ENCODE peak calls at places on chromosomes 1 and 21, in ten cellular contexts. H is psoas muscle; N is mucosa of gallbladder; S is WERI-Rb-1; W is NCI-H1105 treated with DMSO at 0.1 percent for 48 hours; Z is activated CD8-positive, alpha-beta memory T cell treated with anti-CD3 and anti-CD28 coated beads for 24 hours; V is pancreas; Y is activated naive CD4-positive, alpha-beta T cell; U is KG1; A is CD4-positive, alpha-beta T cell. B is an unnamed sample.

GRCh38 chr1:247077768-247078314 is 770 bp downstream of the ZNF670 start:
- DNase-seq in Z (no peak), U (no peak), V (no peak), H (no peak), N (no peak), A (no peak), S (no peak), Y (no peak), W (peak), B (no peak)

GRCh38 chr1:20400341-20401177 is 85.5 kb downstream of the CAMK2N1 start:
- DNase-seq in N (no peak), H (no peak), S (no peak), A (no peak), U (no peak), Z (no peak), W (no peak), V (no peak), Y (no peak), B (no peak)

GRCh38 chr1:109799445-109799844 is 35.7 kb upstream of the EPS8L3 start:
- DNase-seq in S (no peak), N (no peak), H (no peak), V (no peak), W (no peak), Z (no peak), Y (no peak), A (no peak), U (no peak), B (no peak)

GRCh38 chr1:171741872-171742576 is at the start of gene VAMP4:
- DNase-seq in U (peak), S (peak), V (peak), Y (peak), H (peak), N (peak), A (peak), W (peak), Z (peak), B (peak)

GRCh38 chr1:196409586-196409985 is 198.7 kb downstream of the KCNT2 start:
- DNase-seq in A (no peak), N (no peak), S (no peak), U (no peak), Z (no peak), H (no peak), V (no peak), W (no peak), Y (no peak), B (no peak)

GRCh38 chr1:225842074-225842473 is 32.1 kb downstream of the EPHX1 start:
- DNase-seq in S (no peak), A (no peak), N (no peak), U (no peak), Z (no peak), W (no peak), Y (no peak), H (no peak), V (no peak), B (no peak)

GRCh38 chr1:159580340-159580739 is 7.3 kb upstream of the APCS start:
- DNase-seq in V (no peak), S (no peak), H (no peak), A (no peak), N (no peak), Y (no peak), Z (no peak), U (no peak), W (no peak), B (no peak)

GRCh38 chr1:43469932-43470331 is 16.2 kb upstream of the HYI start:
- DNase-seq in N (no peak), V (no peak), A (no peak), Z (no peak), Y (no peak), W (no peak), S (no peak), U (no peak), H (no peak), B (no peak)

GRCh38 chr1:6802893-6803292 is 17.6 kb downstream of the CAMTA1 start:
- DNase-seq in S (no peak), Y (no peak), W (no peak), A (no peak), U (no peak), H (no peak), V (no peak), Z (no peak), N (no peak), B (no peak)

GRCh38 chr21:21137986-21138385 is 139.8 kb downstream of the NCAM2 start:
- DNase-seq in A (no peak), Y (no peak), V (no peak), U (no peak), H (no peak), N (no peak), Z (no peak), W (no peak), S (no peak), B (no peak)

GRCh38 chr1:21324368-21325137 is 34.3 kb upstream of the ECE1 start:
- DNase-seq in Z (peak), U (no peak), N (peak), Y (peak), H (peak), V (peak), W (no peak), S (no peak), A (no peak), B (peak)

GRCh38 chr1:41954533-41954944 is 35.8 kb upstream of the HIVEP3 start:
- DNase-seq in Z (no peak), H (no peak), Y (no peak), S (no peak), A (no peak), V (no peak), U (no peak), N (no peak), W (no peak), B (no peak)

GRCh38 chr21:35333831-35334593 is 284.9 kb upstream of the RUNX1 start:
- DNase-seq in H (no peak), U (no peak), A (no peak), V (no peak), Y (no peak), Z (no peak), S (no peak), W (peak), N (no peak), B (no peak)

GRCh38 chr1:160342953-160343869 is at the start of the genes COPA and NCSTN:
- DNase-seq in V (peak), A (peak), H (peak), Z (peak), U (peak), S (peak), N (peak), Y (peak), W (peak), B (peak)